ENCODE peak calls at places on chromosomes 1 and 21, in ten cellular contexts. L is B cell, J is GM13976, X is spleen, T is A549, Q is foreskin fibroblast, K is endothelial cell, O is thoracic aorta, G is fibroblast of lung, W is lung. I is an unnamed sample.
A peak's percentile ranks its signal among the peaks of the same experiment; 100 is the strongest.

GRCh38 chr1:234918216-234918841 is 210.3 kb downstream of the TOMM20 start:
- DNase-seq in L (no peak), J (no peak), X (no peak), T (no peak), Q (no peak), K (peak; percentile 74), O (no peak), G (no peak), W (no peak), I (no peak)

GRCh38 chr1:19400875-19401854 is 84.2 kb downstream of the CAPZB start:
- DNase-seq in L (no peak), J (no peak), X (no peak), T (no peak), Q (no peak), K (no peak), O (no peak), G (no peak), W (no peak), I (no peak)

GRCh38 chr1:193705473-193706074 is 519.2 kb upstream of the B3GALT2 start:
- DNase-seq in L (no peak), J (no peak), X (no peak), T (no peak), Q (no peak), K (no peak), O (no peak), G (no peak), W (no peak), I (no peak)

GRCh38 chr1:91059157-91059556 is 37.3 kb upstream of the ZNF644 start:
- DNase-seq in L (no peak), J (no peak), X (no peak), T (no peak), Q (no peak), K (no peak), O (no peak), G (no peak), W (no peak), I (no peak)

GRCh38 chr1:115457295-115457694 is 119.2 kb upstream of the NGF start:
- DNase-seq in L (no peak), J (no peak), X (no peak), T (no peak), Q (no peak), K (no peak), O (no peak), G (no peak), W (no peak), I (no peak)

GRCh38 chr1:228860911-228861829 is 125.9 kb downstream of the RHOU start:
- DNase-seq in L (no peak), J (no peak), X (no peak), T (peak; percentile 89), Q (peak; percentile 45), K (no peak), O (no peak), G (peak; percentile 79), W (no peak), I (peak; percentile 28)

GRCh38 chr1:30403061-30403645 is 320.2 kb downstream of the MATN1 start:
- DNase-seq in L (no peak), J (no peak), X (peak; percentile 24), T (no peak), Q (no peak), K (no peak), O (no peak), G (no peak), W (no peak), I (no peak)

GRCh38 chr1:147618077-147618569 is 52.2 kb downstream of the ACP6 start:
- DNase-seq in L (no peak), J (no peak), X (no peak), T (no peak), Q (no peak), K (no peak), O (no peak), G (no peak), W (no peak), I (no peak)

GRCh38 chr1:242411906-242412305 is 112.6 kb downstream of the PLD5 start:
- DNase-seq in L (no peak), J (no peak), X (no peak), T (no peak), Q (no peak), K (no peak), O (no peak), G (no peak), W (no peak), I (no peak)

GRCh38 chr21:28220670-28221069 is 772.0 kb downstream of the LTN1 start:
- DNase-seq in L (no peak), J (no peak), X (no peak), T (no peak), Q (no peak), K (no peak), O (no peak), G (peak; percentile 45), W (no peak), I (no peak)

GRCh38 chr1:230145505-230145899 is 78.5 kb downstream of the GALNT2 start:
- DNase-seq in L (peak; percentile 70), J (no peak), X (no peak), T (no peak), Q (no peak), K (no peak), O (no peak), G (no peak), W (no peak), I (no peak)

GRCh38 chr1:55249646-55250398 is 34.7 kb upstream of the USP24 start:
- DNase-seq in L (no peak), J (no peak), X (no peak), T (no peak), Q (no peak), K (no peak), O (no peak), G (no peak), W (no peak), I (no peak)
- TF ChIP-seq CTCF in L (no peak), J (no peak), X (no peak), T (no peak), Q (no peak), K (no peak), O (no peak), G (no peak), W (no peak), I (no peak)

DNA sequence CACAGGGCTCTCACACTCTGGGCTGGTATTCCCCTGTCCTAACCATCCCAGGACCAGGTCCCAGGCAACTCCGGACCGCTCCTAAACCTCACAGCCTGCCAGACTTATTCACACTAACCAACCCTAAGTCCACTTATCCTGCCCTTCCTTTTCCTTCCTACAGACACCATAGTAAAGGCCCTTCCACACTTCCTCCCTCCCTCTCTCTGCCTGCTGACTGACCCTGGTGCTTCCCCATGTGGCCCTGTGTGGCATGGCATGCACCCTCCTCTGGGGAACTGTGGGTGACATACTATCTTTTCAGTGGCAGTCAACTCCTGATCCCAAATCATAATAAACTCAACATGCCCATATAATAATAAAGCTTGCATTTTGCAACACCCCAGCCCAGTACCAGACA is 155.1 kb upstream of the DNAH14 start:
- DNase-seq in L (no peak), J (no peak), X (no peak), T (no peak), Q (no peak), K (no peak), O (no peak), G (no peak), W (no peak), I (no peak)
- TF ChIP-seq CTCF in L (no peak), J (no peak), X (no peak), T (no peak), Q (peak; percentile 4), K (no peak), O (no peak), G (peak; percentile 20), W (no peak), I (no peak)

GRCh38 chr1:76035053-76035452 is 39.5 kb upstream of the ST6GALNAC3 start:
- DNase-seq in L (peak; percentile 14), J (no peak), X (no peak), T (peak; percentile 5), Q (peak; percentile 5), K (no peak), O (no peak), G (peak; percentile 22), W (no peak), I (no peak)
- TF ChIP-seq CTCF in L (no peak), J (no peak), X (peak; percentile 20), T (peak; percentile 38), Q (peak; percentile 11), K (no peak), O (no peak), G (peak; percentile 51), W (no peak), I (no peak)

GRCh38 chr1:225774276-225775147 is 3.1 kb upstream of the SRP9 start:
- DNase-seq in L (no peak), J (no peak), X (no peak), T (no peak), Q (no peak), K (no peak), O (no peak), G (no peak), W (no peak), I (no peak)
- TF ChIP-seq CTCF in L (no peak), J (no peak), X (no peak), T (no peak), Q (no peak), K (no peak), O (no peak), G (no peak), W (no peak), I (no peak)

GRCh38 chr1:109370712-109371270 is 26.9 kb downstream of the SORT1 start:
- DNase-seq in L (no peak), J (no peak), X (no peak), T (no peak), Q (peak; percentile 90), K (no peak), O (no peak), G (peak; percentile 96), W (no peak), I (no peak)

GRCh38 chr1:109369167-109369746 is 28.5 kb downstream of the SORT1 start:
- DNase-seq in L (no peak), J (no peak), X (no peak), T (no peak), Q (peak; percentile 52), K (no peak), O (no peak), G (no peak), W (no peak), I (no peak)

GRCh38 chr1:109371271-109371739 is 26.4 kb downstream of the SORT1 start:
- DNase-seq in L (no peak), J (no peak), X (no peak), T (no peak), Q (peak; percentile 68), K (no peak), O (no peak), G (peak; percentile 77), W (no peak), I (no peak)

GRCh38 chr1:109365642-109366204 is 32.0 kb downstream of the SORT1 start:
- DNase-seq in L (no peak), J (no peak), X (no peak), T (no peak), Q (peak; percentile 22), K (no peak), O (no peak), G (no peak), W (no peak), I (no peak)

DNA sequence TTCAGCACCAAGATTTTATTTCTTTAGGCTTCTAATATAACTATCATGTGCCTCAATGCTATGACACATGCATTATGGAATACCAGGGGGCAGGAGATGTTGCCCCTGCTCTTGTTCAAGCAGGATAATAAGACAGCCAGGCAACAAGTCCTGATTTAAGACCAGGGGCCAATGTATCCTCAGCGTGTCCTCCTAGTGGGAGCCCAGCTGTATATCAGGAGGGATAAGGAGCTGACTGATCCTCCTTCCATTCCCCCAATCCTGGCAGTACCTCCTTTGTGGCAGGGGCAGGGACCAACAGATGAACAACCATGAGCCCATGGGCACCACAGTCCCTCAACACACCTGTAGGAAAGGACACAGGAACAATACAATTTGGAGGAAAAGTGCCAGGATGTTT is 29.3 kb downstream of the SORT1 start:
- DNase-seq in L (no peak), J (no peak), X (no peak), T (no peak), Q (no peak), K (no peak), O (no peak), G (no peak), W (no peak), I (no peak)
- TF ChIP-seq CTCF in L (no peak), J (no peak), X (no peak), T (no peak), Q (no peak), K (no peak), O (no peak), G (peak; percentile 5), W (no peak), I (no peak)